ENCODE peak calls at places on chromosomes 7 and 10, in four cellular contexts. X, D, N and Z are unnamed samples.

GRCh38 chr7:30068117-30068516 is 39.9 kb downstream of the PLEKHA8 start:
- DNase-seq in X (no peak), D (peak; percentile 68), N (no peak), Z (no peak)

GRCh38 chr7:141322355-141322754 is 228.9 kb upstream of the AGK start:
- DNase-seq in X (no peak), D (no peak), N (no peak), Z (no peak)

GRCh38 chr10:107166378-107166777 is 1.9 kb upstream of the SORCS1 start:
- DNase-seq in X (peak; percentile 7), D (no peak), N (no peak), Z (no peak)

GRCh38 chr10:70923696-70924095 is 35.3 kb upstream of the PCBD1 start:
- DNase-seq in X (no peak), D (no peak), N (no peak), Z (no peak)

GRCh38 chr10:28072573-28072972 is 73.7 kb upstream of the ODAD2 start:
- DNase-seq in X (no peak), D (no peak), N (no peak), Z (no peak)

GRCh38 chr7:25950488-25951413 is 201.2 kb upstream of the NFE2L3 start:
- DNase-seq in X (peak; percentile 96), D (peak; percentile 46), N (peak; percentile 94), Z (peak; percentile 85)

GRCh38 chr7:107948645-107949442 is 54.1 kb downstream of the LAMB1 start:
- DNase-seq in X (no peak), D (peak; percentile 93), N (no peak), Z (no peak)

GRCh38 chr10:83801983-83802382 is 337.3 kb upstream of the GHITM start:
- DNase-seq in X (no peak), D (no peak), N (no peak), Z (no peak)

GRCh38 chr10:43226851-43227845 is 39.7 kb downstream of the RASGEF1A start:
- DNase-seq in X (no peak), D (no peak), N (no peak), Z (peak; percentile 48)

GRCh38 chr7:97499204-97499603 is 232.7 kb upstream of the TAC1 start:
- DNase-seq in X (peak; percentile 67), D (no peak), N (peak; percentile 40), Z (no peak)

GRCh38 chr7:157010588-157011332 is at the start of gene MNX1:
- DNase-seq in X (peak; percentile 83), D (no peak), N (peak; percentile 94), Z (peak; percentile 61)

GRCh38 chr10:86227501-86228258 is 138.9 kb downstream of the GRID1 start:
- DNase-seq in X (no peak), D (no peak), N (no peak), Z (no peak)

GRCh38 chr10:33810986-33811385 is 476.5 kb upstream of the NRP1 start:
- DNase-seq in X (no peak), D (no peak), N (no peak), Z (no peak)

GRCh38 chr10:35425596-35425995 is 89.3 kb downstream of the CCNY start:
- DNase-seq in X (no peak), D (no peak), N (no peak), Z (no peak)

GRCh38 chr7:146768941-146769340 is 652.3 kb downstream of the CNTNAP2 start:
- DNase-seq in X (no peak), D (no peak), N (no peak), Z (no peak)

GRCh38 chr10:50992972-50993766 is 81.1 kb upstream of the PRKG1 start:
- DNase-seq in X (no peak), D (no peak), N (no peak), Z (no peak)